ENCODE peak calls at places on chromosomes 11 and 22, in nine cellular contexts. T is OCI-LY7, J is neural progenitor cell, P is GM23248, V is GM23338, Y is hepatocyte, X is HCT116, Z is MM.1S, E is SK-N-SH. H is an unnamed sample.

GRCh38 chr22:49532831-49533802 is 294.6 kb downstream of the BRD1 start:
- DNase-seq in T (no peak), J (no peak), P (no peak), V (no peak), Y (peak), X (no peak), Z (no peak), E (no peak), H (no peak)

GRCh38 chr11:9574556-9574805 is 1.0 kb downstream of the WEE1 start:
- DNase-seq in T (no peak), J (peak), P (no peak), V (peak), Y (no peak), X (no peak), Z (no peak), E (no peak), H (no peak)

GRCh38 chr11:70509476-70509875 is 111.1 kb downstream of the CTTN start:
- DNase-seq in T (no peak), J (peak), P (no peak), V (no peak), Y (no peak), X (no peak), Z (no peak), E (no peak), H (no peak)

GRCh38 chr11:62169448-62169847 is 20.6 kb upstream of the SCGB1D1 start:
- DNase-seq in T (no peak), J (no peak), P (no peak), V (no peak), Y (no peak), X (no peak), Z (no peak), E (no peak), H (no peak)

GRCh38 chr11:58575377-58576020 is at the start of gene LPXN:
- DNase-seq in T (peak), J (no peak), P (peak), V (no peak), Y (no peak), X (no peak), Z (peak), E (no peak), H (peak)

GRCh38 chr11:111846063-111846462 is 25.3 kb downstream of the ALG9 start:
- DNase-seq in T (no peak), J (no peak), P (peak), V (no peak), Y (no peak), X (no peak), Z (no peak), E (peak), H (peak)

GRCh38 chr11:31412946-31413345 is 43.3 kb downstream of the DNAJC24 start:
- DNase-seq in T (no peak), J (no peak), P (peak), V (no peak), Y (no peak), X (no peak), Z (no peak), E (no peak), H (peak)

GRCh38 chr11:75148436-75148983 is 2.4 kb upstream of the SLCO2B1 start:
- DNase-seq in T (no peak), J (no peak), P (no peak), V (no peak), Y (no peak), X (no peak), Z (no peak), E (no peak), H (no peak)

GRCh38 chr11:11977206-11977938 is 31.1 kb downstream of the DKK3 start:
- DNase-seq in T (no peak), J (no peak), P (peak), V (peak), Y (peak), X (peak), Z (no peak), E (no peak), H (peak)

GRCh38 chr11:11253487-11253886 is 99.6 kb downstream of the CSNK2A3 start:
- DNase-seq in T (no peak), J (no peak), P (no peak), V (no peak), Y (no peak), X (no peak), Z (no peak), E (no peak), H (no peak)

GRCh38 chr11:35553021-35553420 is 27.6 kb upstream of the PAMR1 start:
- DNase-seq in T (no peak), J (no peak), P (no peak), V (no peak), Y (no peak), X (no peak), Z (no peak), E (no peak), H (no peak)

GRCh38 chr11:11335043-11335442 is 18.0 kb downstream of the CSNK2A3 start:
- DNase-seq in T (no peak), J (no peak), P (no peak), V (peak), Y (no peak), X (no peak), Z (no peak), E (no peak), H (no peak)

GRCh38 chr22:37546436-37547248 is 13.6 kb upstream of the CDC42EP1 start:
- DNase-seq in T (no peak), J (peak), P (peak), V (peak), Y (no peak), X (no peak), Z (no peak), E (no peak), H (no peak)

DNA sequence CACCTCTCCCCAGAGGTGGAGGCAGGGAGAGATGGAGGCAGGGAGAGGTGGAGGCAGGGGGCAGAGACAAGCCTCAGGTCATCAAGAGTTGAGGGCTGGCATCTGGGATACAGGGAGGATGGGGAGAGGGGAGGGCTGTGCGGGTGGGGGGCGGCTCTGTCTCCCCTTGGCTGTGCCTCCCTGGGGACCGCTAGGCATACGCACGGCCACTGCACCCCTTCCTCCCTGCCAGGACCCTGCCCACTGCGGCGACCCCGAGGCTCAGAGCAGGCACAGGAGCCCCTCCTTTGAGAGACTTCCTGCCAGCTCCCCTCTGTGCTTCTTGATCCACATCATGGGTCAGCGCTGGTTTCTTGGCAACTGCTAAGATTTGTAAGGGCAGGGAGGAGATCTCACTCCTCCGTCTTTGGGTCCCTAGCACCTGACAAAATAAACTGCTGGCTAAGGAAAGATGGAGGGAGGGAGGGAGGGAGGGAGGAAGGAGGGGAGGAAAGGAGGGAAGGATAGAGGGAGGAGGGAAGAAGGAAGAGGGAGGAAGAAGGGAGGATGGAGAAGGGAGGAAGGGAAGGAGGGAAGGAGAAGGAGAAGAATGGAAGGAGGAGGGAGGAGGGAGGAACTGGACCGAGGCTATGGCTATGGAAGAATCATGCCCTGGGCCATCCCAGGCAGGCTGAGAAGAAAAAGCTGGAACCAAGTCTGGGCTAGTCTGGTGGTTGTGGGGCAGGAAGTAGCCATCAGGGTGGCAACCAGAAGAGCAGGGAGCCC is 18.5 kb downstream of the PRR33 start:
- DNase-seq in T (no peak), J (peak), P (peak), V (no peak), Y (no peak), X (no peak), Z (no peak), E (peak), H (no peak)
- H2AFZ ChIP-seq in T (no peak), J (no peak), P (no peak), V (no peak), Y (no peak), X (no peak), Z (no peak), E (no peak), H (no peak)

DNA sequence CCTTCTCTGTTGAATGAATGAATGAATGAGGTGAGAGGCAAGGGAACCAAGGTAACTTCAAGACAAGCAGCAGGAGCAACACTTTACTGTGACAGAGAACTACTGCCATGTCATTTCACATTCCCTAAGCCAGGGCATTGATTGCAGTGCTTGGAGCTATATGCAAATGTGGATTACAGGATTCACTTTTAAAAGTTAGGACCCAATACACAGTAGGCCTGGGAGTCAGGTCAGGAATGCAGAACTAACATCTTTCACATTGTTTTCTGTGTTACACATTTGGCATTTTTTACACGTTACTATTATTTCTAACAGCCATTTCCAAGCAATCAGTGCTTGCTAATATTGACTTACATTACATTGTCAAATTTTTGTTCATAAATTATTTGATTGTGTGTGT is 26.2 kb upstream of the ME3 start:
- DNase-seq in T (no peak), J (peak), P (no peak), V (no peak), Y (no peak), X (no peak), Z (no peak), E (no peak), H (no peak)
- TF ChIP-seq EZH2phosphoT487 in T (no peak), J (no peak), P (no peak), V (no peak), Y (no peak), X (no peak), Z (no peak), E (no peak), H (no peak)

GRCh38 chr11:6746626-6747025 is 25.1 kb downstream of the OR2AG2 start:
- DNase-seq in T (no peak), J (no peak), P (no peak), V (no peak), Y (no peak), X (no peak), Z (no peak), E (no peak), H (no peak)
- H2AFZ ChIP-seq in T (peak), J (no peak), P (no peak), V (no peak), Y (no peak), X (no peak), Z (peak), E (no peak), H (no peak)

GRCh38 chr11:130580372-130580771 is 131.9 kb downstream of the ADAMTS15 start:
- DNase-seq in T (no peak), J (peak), P (peak), V (peak), Y (no peak), X (peak), Z (no peak), E (no peak), H (peak)
- TF ChIP-seq EZH2phosphoT487 in T (no peak), J (peak), P (no peak), V (no peak), Y (no peak), X (no peak), Z (no peak), E (no peak), H (no peak)

DNA sequence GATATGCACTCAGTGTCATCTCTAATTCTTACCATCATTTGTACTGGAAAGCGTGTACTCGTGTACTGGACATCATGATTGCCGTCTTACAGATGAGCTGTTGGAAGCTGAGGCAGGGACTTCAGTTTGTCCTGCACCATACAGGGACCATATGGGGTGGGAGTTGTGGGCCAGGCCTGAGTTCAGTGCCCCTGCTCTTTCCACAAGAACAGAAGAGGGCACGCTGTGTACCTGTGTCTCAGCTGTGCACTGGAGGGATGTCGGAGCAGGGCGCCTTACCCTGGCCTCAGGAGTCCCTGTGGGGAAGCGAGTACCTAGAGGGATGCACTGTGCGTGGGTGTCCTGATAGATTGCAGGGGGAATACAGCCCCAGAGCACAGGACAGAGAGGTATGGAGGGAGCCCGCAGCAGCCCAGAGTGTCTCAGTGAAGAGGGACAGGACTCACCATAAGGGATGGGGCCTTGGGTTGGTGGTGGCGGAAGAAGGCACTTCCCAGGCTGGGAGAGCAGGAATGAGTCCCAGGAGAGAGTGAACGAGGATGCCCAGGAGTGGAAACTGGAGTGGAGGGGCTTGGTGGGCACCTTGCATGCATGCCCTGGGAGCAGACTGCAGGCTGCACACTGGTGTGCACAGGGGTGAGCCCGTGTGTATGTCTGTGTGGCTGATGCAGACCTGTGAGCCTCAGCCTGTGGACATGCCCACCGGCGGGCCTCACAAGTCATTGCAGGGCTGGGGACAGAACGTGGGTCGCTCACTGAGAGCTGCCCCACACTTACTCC is 329.7 kb downstream of the TBC1D22A start:
- DNase-seq in T (no peak), J (no peak), P (no peak), V (no peak), Y (no peak), X (no peak), Z (no peak), E (no peak), H (no peak)
- H2AFZ ChIP-seq in T (no peak), J (no peak), P (no peak), V (no peak), Y (no peak), X (no peak), Z (no peak), E (no peak), H (no peak)

DNA sequence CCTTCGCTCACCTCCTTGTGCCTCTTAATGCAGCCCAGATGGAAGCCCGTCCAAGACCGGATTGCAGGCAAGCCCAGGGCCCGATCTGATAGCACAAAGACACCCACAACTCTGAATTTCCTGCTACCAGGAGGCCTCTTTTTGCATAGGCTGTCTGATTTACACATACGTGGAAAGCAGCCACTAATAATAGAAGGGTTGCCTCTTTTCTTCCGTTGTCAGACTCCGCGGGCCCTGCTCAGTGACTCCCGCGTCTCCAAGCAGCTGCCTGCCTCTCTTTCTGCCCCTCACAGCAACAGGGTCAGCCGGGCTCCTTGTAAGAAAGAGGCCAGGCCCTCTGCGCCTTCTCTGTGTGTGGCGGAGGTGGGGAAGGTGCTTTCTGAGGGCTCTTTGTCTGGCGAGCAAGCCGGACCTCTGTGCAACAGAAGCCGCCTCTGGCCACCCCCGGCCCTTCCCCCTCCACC is 26.7 kb downstream of the FLI1 start:
- DNase-seq in T (peak), J (peak), P (no peak), V (peak), Y (peak), X (no peak), Z (peak), E (no peak), H (no peak)
- TF ChIP-seq EZH2phosphoT487 in T (no peak), J (no peak), P (no peak), V (no peak), Y (no peak), X (no peak), Z (no peak), E (no peak), H (no peak)

GRCh38 chr11:537622-538430 is 499 bp downstream of the LRRC56 start:
- DNase-seq in T (no peak), J (no peak), P (no peak), V (no peak), Y (peak), X (no peak), Z (no peak), E (no peak), H (no peak)

GRCh38 chr11:534197-534591 is 1.2 kb downstream of the HRAS start:
- DNase-seq in T (no peak), J (no peak), P (no peak), V (no peak), Y (peak), X (no peak), Z (no peak), E (no peak), H (no peak)

GRCh38 chr11:536841-537621 is at the start of gene LRRC56:
- DNase-seq in T (peak), J (peak), P (peak), V (peak), Y (peak), X (peak), Z (peak), E (no peak), H (peak)

GRCh38 chr11:534592-535518 is 521 bp downstream of the HRAS start:
- DNase-seq in T (peak), J (peak), P (peak), V (peak), Y (peak), X (no peak), Z (peak), E (peak), H (peak)

DNA sequence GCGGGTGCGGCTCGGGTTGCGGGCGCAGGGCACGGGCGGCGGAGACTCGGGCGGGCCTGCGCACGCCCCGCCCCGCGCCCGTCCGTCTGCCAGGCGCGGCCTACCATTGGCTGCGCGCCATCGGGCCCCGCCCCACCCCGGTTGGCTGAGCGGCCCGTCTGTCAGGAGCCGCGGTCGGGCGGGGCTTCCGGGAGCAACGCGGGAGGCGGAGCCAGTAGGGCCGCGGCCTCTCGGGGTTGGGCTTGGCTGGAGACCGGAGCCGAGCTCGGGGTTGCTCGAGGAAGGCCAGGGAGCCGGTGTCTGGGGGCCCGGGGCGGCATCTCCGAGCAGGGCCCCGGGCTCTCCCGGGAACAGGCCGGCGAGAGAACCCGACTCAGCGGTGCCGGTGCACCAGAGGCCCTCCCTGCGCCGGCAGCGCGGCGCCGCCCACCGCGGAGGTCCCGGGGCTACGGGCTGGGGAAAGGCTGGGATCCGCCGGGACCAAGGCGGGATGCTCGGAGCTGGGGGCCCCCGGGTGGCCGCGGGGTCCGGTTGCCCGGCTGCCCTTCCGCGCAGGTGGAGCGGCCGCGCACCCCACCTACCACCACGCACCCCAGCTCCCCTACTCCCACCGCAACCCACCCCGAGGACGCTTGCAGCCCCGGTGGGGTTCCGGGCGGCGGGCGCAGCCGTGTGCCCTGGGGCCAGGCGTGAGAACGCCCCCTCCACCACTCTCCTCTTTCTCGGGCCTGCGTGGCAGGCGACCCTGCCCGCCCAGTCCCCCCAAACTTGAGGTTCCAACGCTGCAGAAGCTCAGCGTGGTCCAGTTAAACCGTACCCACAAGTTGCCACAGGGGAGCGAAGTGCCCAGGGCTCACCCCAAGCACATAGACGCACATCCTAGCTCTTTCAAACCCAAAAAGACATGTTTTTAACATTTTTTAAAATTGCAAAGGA is at the start of gene HRAS:
- DNase-seq in T (peak), J (peak), P (peak), V (peak), Y (peak), X (peak), Z (peak), E (peak), H (peak)
- H2AFZ ChIP-seq in T (peak), J (peak), P (peak), V (peak), Y (peak), X (no peak), Z (peak), E (peak), H (peak)

GRCh38 chr11:95143106-95143681 is 53.5 kb downstream of the ENDOD1 start:
- DNase-seq in T (no peak), J (no peak), P (peak), V (no peak), Y (no peak), X (no peak), Z (no peak), E (no peak), H (no peak)
- TF ChIP-seq EZH2phosphoT487 in T (no peak), J (no peak), P (no peak), V (no peak), Y (no peak), X (no peak), Z (no peak), E (no peak), H (no peak)